ENCODE peak calls at places on chromosomes 4 and X, in ten cellular contexts. Q is activated naive CD8-positive, alpha-beta T cell treated with anti-CD3 and anti-CD28 coated beads, Interleukin-2, amount 50 U/mL, for 24 hours; O is activated T-cell treated with anti-CD3 and anti-CD28 coated beads for 48 hours; D is omental fat pad; U is progenitor cell of endocrine pancreas; X is brain microvascular endothelial cell; E is left lobe of liver; Y is Right ventricle myocardium inferior; B is cardiac fibroblast; Z is ecto neural progenitor cell. N is an unnamed sample.

GRCh38 chr4:98605216-98605615 is 53.2 kb downstream of the TSPAN5 start:
- DNase-seq in E (no peak), Z (no peak), Q (no peak), B (peak), Y (no peak), U (no peak), X (peak), O (no peak), D (no peak), N (no peak)

GRCh38 chr4:169583563-169583962 is 28.8 kb downstream of the NEK1 start:
- DNase-seq in Z (no peak), B (peak), Y (no peak), U (no peak), O (no peak), E (no peak), X (peak), Q (no peak), D (no peak), N (no peak)

GRCh38 chr4:122576261-122577188 is 44.3 kb downstream of the IL21 start:
- DNase-seq in E (no peak), U (no peak), Q (peak), D (no peak), Y (no peak), Z (no peak), X (peak), O (no peak), B (peak), N (no peak)

GRCh38 chr4:9877123-9877522 is 95.7 kb downstream of the DRD5 start:
- DNase-seq in Y (no peak), O (no peak), U (no peak), Z (no peak), Q (no peak), X (no peak), E (no peak), D (no peak), B (no peak), N (no peak)

GRCh38 chr4:6542951-6543350 is 32.0 kb upstream of the MAN2B2 start:
- DNase-seq in Z (no peak), Y (peak), X (no peak), U (no peak), B (no peak), Q (no peak), O (no peak), D (no peak), E (no peak), N (no peak)

GRCh38 chrX:151984328-151984727 is 9.9 kb upstream of the GABRE start:
- DNase-seq in O (no peak), X (peak), Z (no peak), U (no peak), Q (no peak), Y (no peak), B (peak), E (no peak), D (no peak), N (no peak)

GRCh38 chrX:43175428-43175827 is 397.5 kb upstream of the PPP1R2C start:
- DNase-seq in B (no peak), Y (no peak), Q (no peak), E (no peak), X (no peak), U (no peak), O (no peak), D (no peak), Z (no peak), N (no peak)

GRCh38 chrX:85569691-85570090 is 190.2 kb upstream of the POF1B start:
- DNase-seq in B (no peak), E (no peak), Z (no peak), Q (no peak), U (no peak), O (no peak), X (no peak), Y (no peak), D (no peak), N (no peak)

GRCh38 chrX:107968623-107969022 is 13.5 kb downstream of the TEX13B start:
- DNase-seq in E (no peak), D (no peak), O (no peak), Z (no peak), X (no peak), B (no peak), U (no peak), Q (no peak), Y (no peak), N (no peak)

GRCh38 chrX:43349363-43349762 is 306.7 kb upstream of the MAOA start:
- DNase-seq in U (no peak), D (no peak), B (peak), Q (peak), X (peak), Z (peak), O (peak), E (peak), Y (no peak), N (no peak)

GRCh38 chr4:602559-602942 is 22.8 kb upstream of the PDE6B start:
- DNase-seq in X (no peak), U (peak), O (peak), B (no peak), Y (no peak), E (no peak), D (no peak), Z (peak), Q (peak), N (peak)

GRCh38 chr4:54657194-54657555 is 582 bp upstream of the KIT start:
- DNase-seq in O (no peak), X (no peak), Y (no peak), B (no peak), Z (no peak), U (peak), D (no peak), E (no peak), Q (no peak), N (no peak)

GRCh38 chr4:17771284-17771908 is 10.0 kb downstream of the FAM184B start:
- DNase-seq in B (no peak), Q (no peak), Z (no peak), U (no peak), D (no peak), O (no peak), E (no peak), X (no peak), Y (no peak), N (no peak)

GRCh38 chr4:100949350-100949935 is 397.9 kb downstream of the PPP3CA start:
- DNase-seq in Q (no peak), Y (no peak), O (no peak), E (no peak), B (no peak), X (no peak), Z (no peak), D (no peak), U (no peak), N (no peak)

GRCh38 chr4:105712766-105713165 is 4.2 kb downstream of the GSTCD start:
- DNase-seq in O (no peak), Z (no peak), E (no peak), Q (no peak), Y (no peak), U (no peak), X (no peak), B (no peak), D (no peak), N (no peak)

GRCh38 chr4:124703154-124703553 is 9.4 kb downstream of the ANKRD50 start:
- DNase-seq in X (no peak), D (no peak), E (no peak), B (no peak), O (no peak), Z (no peak), Y (no peak), U (no peak), Q (no peak), N (no peak)